ENCODE peak calls at places on chromosomes 2 and 18, in ten cellular contexts. M is IMR-90, L is Panc1, D is heart left ventricle, H is spleen, G is transverse colon, U is AG10803, Y is thyroid gland, F is mammary epithelial cell, V is GM23338. A is an unnamed sample.

GRCh38 chr2:237441605-237442004 is 27.6 kb upstream of the COL6A3 start:
- DNase-seq in D (no peak), Y (no peak), H (no peak), V (no peak), G (no peak), F (no peak), L (no peak), M (peak; percentile 89), U (peak; percentile 83), A (no peak)

GRCh38 chr2:12718662-12719399 is 2.1 kb downstream of the TRIB2 start:
- DNase-seq in G (no peak), D (no peak), M (no peak), V (peak; percentile 75), U (peak; percentile 30), F (peak; percentile 22), Y (peak; percentile 19), L (no peak), H (peak; percentile 80), A (peak; percentile 72)

GRCh38 chr2:164115806-164116205 is 380.0 kb upstream of the FIGN start:
- DNase-seq in U (no peak), V (no peak), L (no peak), G (no peak), F (no peak), M (no peak), D (no peak), H (no peak), Y (no peak), A (no peak)

GRCh38 chr2:225464346-225465025 is 65.0 kb downstream of the NYAP2 start:
- DNase-seq in D (no peak), M (no peak), G (no peak), F (no peak), V (no peak), L (no peak), U (no peak), H (no peak), Y (no peak), A (no peak)

GRCh38 chr2:37820471-37820991 is 104.6 kb upstream of the RMDN2 start:
- DNase-seq in Y (no peak), U (peak; percentile 60), D (no peak), V (no peak), G (no peak), M (no peak), H (no peak), L (no peak), F (no peak), A (no peak)

GRCh38 chr18:28204154-28204553 is 27.2 kb upstream of the CDH2 start:
- DNase-seq in L (no peak), G (no peak), F (peak; percentile 57), U (peak; percentile 90), M (peak; percentile 85), H (no peak), Y (no peak), D (no peak), V (no peak), A (no peak)

GRCh38 chr2:36952748-36953197 is 13.6 kb downstream of the STRN start:
- DNase-seq in Y (peak; percentile 37), V (peak; percentile 75), L (no peak), U (no peak), F (peak; percentile 60), M (no peak), D (no peak), H (no peak), G (no peak), A (peak; percentile 26)

GRCh38 chr2:110659248-110659647 is 18.6 kb downstream of the BUB1 start:
- DNase-seq in V (no peak), M (peak; percentile 49), F (no peak), U (peak; percentile 41), L (no peak), Y (no peak), G (no peak), D (no peak), H (no peak), A (no peak)

GRCh38 chr2:63788070-63788469 is 53.6 kb upstream of the UGP2 start:
- DNase-seq in U (peak; percentile 68), H (no peak), G (no peak), L (no peak), D (no peak), V (no peak), Y (no peak), F (peak; percentile 80), M (peak; percentile 83), A (no peak)

GRCh38 chr2:218285604-218286003 is 6.7 kb downstream of the TMBIM1 start:
- DNase-seq in V (no peak), L (no peak), Y (peak; percentile 92), U (peak; percentile 89), H (no peak), F (peak; percentile 68), M (peak; percentile 48), G (no peak), D (peak; percentile 88), A (peak; percentile 22)

GRCh38 chr2:111042772-111043771 is 77.6 kb upstream of the BCL2L11 start:
- DNase-seq in U (no peak), F (no peak), G (no peak), H (peak; percentile 71), V (no peak), D (no peak), Y (no peak), M (no peak), L (no peak), A (no peak)

GRCh38 chr2:95374029-95374428 is 28.5 kb upstream of the FAHD2A start:
- DNase-seq in Y (no peak), V (no peak), D (no peak), H (peak; percentile 41), U (no peak), M (no peak), L (no peak), G (no peak), F (no peak), A (peak; percentile 37)

GRCh38 chr2:151730242-151730975 is 3.9 kb downstream of the NEB start:
- DNase-seq in Y (no peak), D (no peak), L (no peak), M (peak; percentile 8), U (peak; percentile 45), F (peak; percentile 61), H (no peak), G (no peak), V (peak; percentile 63), A (no peak)

GRCh38 chr2:21317131-21317530 is 193.4 kb downstream of the TDRD15 start:
- DNase-seq in Y (peak; percentile 13), L (no peak), G (peak; percentile 57), H (no peak), U (no peak), D (peak; percentile 36), F (peak; percentile 21), M (peak; percentile 8), V (peak; percentile 75), A (peak; percentile 65)

GRCh38 chr2:231563378-231563961 is 29.2 kb upstream of the TEX44 start:
- DNase-seq in Y (peak; percentile 35), D (peak; percentile 63), F (peak; percentile 33), M (peak; percentile 57), U (peak; percentile 46), L (peak; percentile 53), H (no peak), G (peak; percentile 38), V (peak; percentile 94), A (peak; percentile 93)

GRCh38 chr18:13339653-13340052 is 121.1 kb downstream of the LDLRAD4 start:
- DNase-seq in H (no peak), V (no peak), Y (no peak), L (no peak), U (no peak), G (no peak), D (no peak), M (no peak), F (no peak), A (no peak)

GRCh38 chr18:13338318-13338717 is 119.8 kb downstream of the LDLRAD4 start:
- DNase-seq in L (no peak), H (no peak), D (no peak), F (no peak), Y (no peak), G (no peak), U (no peak), V (no peak), M (no peak), A (no peak)

GRCh38 chr18:13332874-13333273 is 114.3 kb downstream of the LDLRAD4 start:
- DNase-seq in U (no peak), Y (no peak), D (no peak), L (no peak), F (no peak), V (no peak), H (no peak), M (no peak), G (no peak), A (no peak)

GRCh38 chr18:13335903-13336302 is 117.3 kb downstream of the LDLRAD4 start:
- DNase-seq in L (no peak), F (no peak), H (no peak), G (no peak), M (no peak), Y (no peak), V (no peak), D (no peak), U (no peak), A (no peak)

GRCh38 chr18:13337369-13337768 is 118.8 kb downstream of the LDLRAD4 start:
- DNase-seq in L (no peak), Y (no peak), F (no peak), M (no peak), G (no peak), U (no peak), H (no peak), D (no peak), V (no peak), A (no peak)
- H3K4me3 ChIP-seq in L (no peak overlapping the region), Y (no peak overlapping the region), F (no peak overlapping the region), M (no peak overlapping the region), G (no peak overlapping the region), U (no peak overlapping the region), H (no peak overlapping the region), D (no peak overlapping the region), V (no peak overlapping the region), A (no peak overlapping the region)

GRCh38 chr2:104872866-104873688 is 19.2 kb downstream of the POU3F3 start:
- DNase-seq in Y (peak; percentile 69), H (peak; percentile 76), F (peak; percentile 46), G (peak; percentile 70), D (peak; percentile 40), M (peak; percentile 37), U (peak; percentile 65), V (peak; percentile 90), L (no peak), A (peak; percentile 93)
- H3K4me3 ChIP-seq in Y (peak overlapping the region; percentile 5), H (peak overlapping the region; percentile 58), F (peak overlapping the region; percentile 48), G (peak overlapping the region; percentile 66), D (peak overlapping the region; percentile 51), M (peak overlapping the region; percentile 51), U (peak overlapping the region; percentile 48), V (peak overlapping the region; percentile 74), L (peak overlapping the region; percentile 57), A (peak overlapping the region; percentile 59)

GRCh38 chr2:170345607-170346006 is 167.7 kb downstream of the MYO3B start:
- DNase-seq in H (no peak), D (no peak), F (no peak), M (no peak), G (no peak), Y (no peak), L (no peak), V (no peak), U (no peak), A (no peak)
- H3K4me3 ChIP-seq in H (no peak overlapping the region), D (no peak overlapping the region), F (no peak overlapping the region), M (no peak overlapping the region), G (no peak overlapping the region), Y (no peak overlapping the region), L (no peak overlapping the region), V (no peak overlapping the region), U (no peak overlapping the region), A (no peak overlapping the region)

GRCh38 chr18:2821695-2822094 is 25.1 kb upstream of the EMILIN2 start:
- DNase-seq in D (no peak), F (no peak), H (no peak), G (no peak), L (no peak), M (no peak), Y (no peak), U (no peak), V (no peak), A (no peak)
- H3K4me3 ChIP-seq in D (no peak overlapping the region), F (no peak overlapping the region), H (no peak overlapping the region), G (no peak overlapping the region), L (no peak overlapping the region), M (no peak overlapping the region), Y (no peak overlapping the region), U (no peak overlapping the region), V (no peak overlapping the region), A (no peak overlapping the region)

GRCh38 chr2:80302465-80303005 is 2.0 kb downstream of the LRRTM1 start:
- DNase-seq in L (no peak), M (no peak), H (peak; percentile 65), U (no peak), F (no peak), D (no peak), G (no peak), V (peak; percentile 52), Y (no peak), A (peak; percentile 56)
- H3K4me3 ChIP-seq in L (no peak overlapping the region), M (no peak overlapping the region), H (no peak overlapping the region), U (no peak overlapping the region), F (no peak overlapping the region), D (no peak overlapping the region), G (peak overlapping the region; percentile 45), V (peak overlapping the region; percentile 70), Y (no peak overlapping the region), A (peak overlapping the region; percentile 38)